ENCODE peak calls at places on chromosomes 7 and 10, in eight cellular contexts. One of them, this sample, is unnamed.

GRCh38 chr10:5317547-5318107 is 47.1 kb upstream of the UCN3 start:
- DNase-seq in fibroblast of mammary gland: peak
- DNase-seq in Peyer's patch: no peak
- DNase-seq in tibial artery: no peak
- DNase-seq in AG04450: no peak
- DNase-seq in left ventricle myocardium inferior: no peak
- DNase-seq in transverse colon: no peak
- DNase-seq in Panc1: peak
- DNase-seq in this sample: peak

GRCh38 chr7:139230484-139230773 is 608 bp upstream of the UBN2 start:
- DNase-seq in fibroblast of mammary gland: no peak
- DNase-seq in Peyer's patch: no peak
- DNase-seq in left ventricle myocardium inferior: no peak
- DNase-seq in AG04450: no peak
- DNase-seq in tibial artery: no peak
- DNase-seq in transverse colon: no peak
- DNase-seq in Panc1: no peak
- DNase-seq in this sample: no peak

GRCh38 chr7:151840088-151840910 is 36.6 kb downstream of the PRKAG2 start:
- DNase-seq in left ventricle myocardium inferior: no peak
- DNase-seq in tibial artery: no peak
- DNase-seq in AG04450: no peak
- DNase-seq in transverse colon: no peak
- DNase-seq in Panc1: no peak
- DNase-seq in fibroblast of mammary gland: no peak
- DNase-seq in Peyer's patch: no peak
- DNase-seq in this sample: no peak

GRCh38 chr7:146096994-146097393 is 19.6 kb upstream of the CNTNAP2 start:
- DNase-seq in tibial artery: no peak
- DNase-seq in transverse colon: no peak
- DNase-seq in AG04450: no peak
- DNase-seq in Peyer's patch: no peak
- DNase-seq in left ventricle myocardium inferior: no peak
- DNase-seq in Panc1: no peak
- DNase-seq in fibroblast of mammary gland: no peak
- DNase-seq in this sample: no peak

GRCh38 chr10:74514322-74514721 is 312.1 kb upstream of the KAT6B start:
- DNase-seq in AG04450: no peak
- DNase-seq in Peyer's patch: no peak
- DNase-seq in left ventricle myocardium inferior: no peak
- DNase-seq in transverse colon: no peak
- DNase-seq in fibroblast of mammary gland: no peak
- DNase-seq in Panc1: no peak
- DNase-seq in tibial artery: no peak
- DNase-seq in this sample: no peak

GRCh38 chr10:30724296-30724695 is 94.7 kb upstream of the LYZL2 start:
- DNase-seq in Panc1: no peak
- DNase-seq in tibial artery: no peak
- DNase-seq in left ventricle myocardium inferior: no peak
- DNase-seq in Peyer's patch: no peak
- DNase-seq in transverse colon: no peak
- DNase-seq in fibroblast of mammary gland: no peak
- DNase-seq in AG04450: no peak
- DNase-seq in this sample: no peak

GRCh38 chr7:143960813-143961610 is 6.4 kb downstream of the OR2F1 start:
- DNase-seq in Peyer's patch: no peak
- DNase-seq in Panc1: no peak
- DNase-seq in transverse colon: peak
- DNase-seq in fibroblast of mammary gland: no peak
- DNase-seq in AG04450: no peak
- DNase-seq in left ventricle myocardium inferior: no peak
- DNase-seq in tibial artery: no peak
- DNase-seq in this sample: no peak

GRCh38 chr10:4511559-4511958 is 314.4 kb upstream of the AKR1E2 start:
- DNase-seq in Peyer's patch: no peak
- DNase-seq in transverse colon: no peak
- DNase-seq in left ventricle myocardium inferior: no peak
- DNase-seq in Panc1: no peak
- DNase-seq in fibroblast of mammary gland: peak
- DNase-seq in AG04450: no peak
- DNase-seq in tibial artery: no peak
- DNase-seq in this sample: no peak

GRCh38 chr7:39609462-39610149 is 13.8 kb upstream of the RALA start:
- DNase-seq in left ventricle myocardium inferior: peak
- DNase-seq in Panc1: no peak
- DNase-seq in transverse colon: no peak
- DNase-seq in AG04450: no peak
- DNase-seq in tibial artery: no peak
- DNase-seq in Peyer's patch: no peak
- DNase-seq in fibroblast of mammary gland: no peak
- DNase-seq in this sample: no peak

GRCh38 chr7:25216837-25217236 is 11.4 kb downstream of the NPVF start:
- DNase-seq in fibroblast of mammary gland: peak
- DNase-seq in tibial artery: no peak
- DNase-seq in transverse colon: no peak
- DNase-seq in Panc1: peak
- DNase-seq in AG04450: peak
- DNase-seq in Peyer's patch: no peak
- DNase-seq in left ventricle myocardium inferior: no peak
- DNase-seq in this sample: peak

GRCh38 chr10:53111529-53111928 is 338.9 kb upstream of the MBL2 start:
- DNase-seq in tibial artery: no peak
- DNase-seq in Peyer's patch: no peak
- DNase-seq in Panc1: no peak
- DNase-seq in left ventricle myocardium inferior: no peak
- DNase-seq in AG04450: no peak
- DNase-seq in transverse colon: no peak
- DNase-seq in fibroblast of mammary gland: no peak
- DNase-seq in this sample: no peak

GRCh38 chr10:78047314-78047891 is 13.7 kb downstream of the RPS24 start:
- DNase-seq in transverse colon: peak
- DNase-seq in AG04450: peak
- DNase-seq in Peyer's patch: peak
- DNase-seq in tibial artery: peak
- DNase-seq in fibroblast of mammary gland: peak
- DNase-seq in left ventricle myocardium inferior: peak
- DNase-seq in Panc1: peak
- DNase-seq in this sample: no peak

GRCh38 chr7:41855798-41856197 is 152.9 kb upstream of the INHBA start:
- DNase-seq in fibroblast of mammary gland: peak
- DNase-seq in tibial artery: no peak
- DNase-seq in transverse colon: no peak
- DNase-seq in Panc1: no peak
- DNase-seq in Peyer's patch: no peak
- DNase-seq in left ventricle myocardium inferior: no peak
- DNase-seq in AG04450: no peak
- DNase-seq in this sample: no peak

GRCh38 chr7:145169908-145170307 is 334.1 kb upstream of the TPK1 start:
- DNase-seq in AG04450: no peak
- DNase-seq in tibial artery: no peak
- DNase-seq in fibroblast of mammary gland: no peak
- DNase-seq in left ventricle myocardium inferior: no peak
- DNase-seq in transverse colon: no peak
- DNase-seq in Panc1: no peak
- DNase-seq in Peyer's patch: no peak
- DNase-seq in this sample: no peak

GRCh38 chr7:99558306-99559275 is at the start of gene ZNF655:
- DNase-seq in fibroblast of mammary gland: peak
- DNase-seq in AG04450: peak
- DNase-seq in tibial artery: peak
- DNase-seq in Panc1: no peak
- DNase-seq in transverse colon: peak
- DNase-seq in left ventricle myocardium inferior: peak
- DNase-seq in Peyer's patch: peak
- DNase-seq in this sample: no peak
- TF ChIP-seq CTCF in fibroblast of mammary gland: no peak
- TF ChIP-seq CTCF in AG04450: no peak
- TF ChIP-seq CTCF in tibial artery: no peak
- TF ChIP-seq CTCF in Panc1: no peak
- TF ChIP-seq CTCF in transverse colon: no peak
- TF ChIP-seq CTCF in left ventricle myocardium inferior: no peak
- TF ChIP-seq CTCF in Peyer's patch: no peak
- TF ChIP-seq CTCF in this sample: no peak

GRCh38 chr10:14601872-14602725 is 172.6 kb downstream of the FAM107B start:
- DNase-seq in left ventricle myocardium inferior: no peak
- DNase-seq in fibroblast of mammary gland: peak
- DNase-seq in AG04450: no peak
- DNase-seq in tibial artery: no peak
- DNase-seq in transverse colon: peak
- DNase-seq in Panc1: no peak
- DNase-seq in Peyer's patch: peak
- DNase-seq in this sample: peak
- H3K4me3 ChIP-seq in left ventricle myocardium inferior: no peak
- H3K4me3 ChIP-seq in fibroblast of mammary gland: no peak
- H3K4me3 ChIP-seq in AG04450: peak
- H3K4me3 ChIP-seq in tibial artery: peak
- H3K4me3 ChIP-seq in transverse colon: no peak
- H3K4me3 ChIP-seq in Panc1: peak
- H3K4me3 ChIP-seq in Peyer's patch: peak
- H3K4me3 ChIP-seq in this sample: peak

DNA sequence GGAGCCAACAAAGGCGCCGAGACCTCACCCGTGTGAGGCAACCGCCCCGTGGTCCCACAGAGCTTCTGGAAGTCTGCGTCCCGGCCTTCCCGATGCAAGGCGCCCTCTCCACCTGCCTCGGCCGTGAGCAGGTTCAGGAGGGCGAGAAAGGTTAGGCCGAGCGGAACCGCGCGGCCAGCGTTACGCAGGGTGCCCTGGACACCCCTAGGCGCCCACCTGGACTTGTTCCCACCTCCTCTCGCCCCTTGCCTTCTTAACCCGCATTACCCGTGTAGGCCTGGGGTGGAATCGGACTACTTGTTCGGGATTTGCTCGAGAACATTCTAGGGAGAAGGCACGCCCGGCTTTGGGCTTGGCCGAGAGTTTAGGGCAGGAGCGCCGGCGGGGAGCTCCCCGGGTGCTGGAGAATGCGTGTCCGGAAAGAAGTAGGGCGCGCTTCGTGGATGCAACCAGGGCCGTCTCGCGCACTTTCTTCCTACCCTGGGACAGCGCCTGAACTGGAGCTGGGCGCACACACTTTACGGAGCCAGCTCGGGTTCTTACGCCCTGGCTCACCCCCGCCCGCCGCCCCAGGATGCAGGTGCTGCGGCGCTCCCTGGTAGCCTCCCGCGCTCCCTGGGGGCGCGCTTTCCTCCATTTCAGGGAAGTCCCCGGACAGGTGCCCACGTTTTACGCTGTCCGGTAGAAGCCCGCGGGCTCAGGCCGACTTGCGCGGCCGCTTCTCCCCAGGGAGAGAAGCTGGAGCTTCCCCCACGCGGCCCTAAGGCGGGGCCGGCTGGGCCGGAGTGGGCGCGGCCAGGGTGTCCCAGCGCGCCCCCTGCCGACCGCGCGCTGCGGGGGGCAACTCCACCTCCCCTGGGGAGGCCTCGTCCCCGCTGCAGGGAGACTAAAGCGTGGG is 74.5 kb downstream of the INSIG1 start:
- DNase-seq in tibial artery: no peak
- DNase-seq in left ventricle myocardium inferior: no peak
- DNase-seq in transverse colon: no peak
- DNase-seq in Panc1: no peak
- DNase-seq in fibroblast of mammary gland: no peak
- DNase-seq in Peyer's patch: no peak
- DNase-seq in AG04450: no peak
- DNase-seq in this sample: no peak
- TF ChIP-seq CTCF in tibial artery: no peak
- TF ChIP-seq CTCF in left ventricle myocardium inferior: peak
- TF ChIP-seq CTCF in transverse colon: peak
- TF ChIP-seq CTCF in Panc1: peak
- TF ChIP-seq CTCF in fibroblast of mammary gland: no peak
- TF ChIP-seq CTCF in Peyer's patch: no peak
- TF ChIP-seq CTCF in AG04450: peak
- TF ChIP-seq CTCF in this sample: peak

GRCh38 chr7:142614116-142614515 is 135.2 kb upstream of the PRSS1 start:
- DNase-seq in left ventricle myocardium inferior: no peak
- DNase-seq in transverse colon: no peak
- DNase-seq in AG04450: no peak
- DNase-seq in Panc1: no peak
- DNase-seq in tibial artery: no peak
- DNase-seq in fibroblast of mammary gland: peak
- DNase-seq in Peyer's patch: no peak
- DNase-seq in this sample: no peak

GRCh38 chr7:142616121-142616643 is 133.1 kb upstream of the PRSS1 start:
- DNase-seq in left ventricle myocardium inferior: no peak
- DNase-seq in Panc1: no peak
- DNase-seq in AG04450: no peak
- DNase-seq in transverse colon: no peak
- DNase-seq in tibial artery: no peak
- DNase-seq in fibroblast of mammary gland: no peak
- DNase-seq in Peyer's patch: no peak
- DNase-seq in this sample: no peak

GRCh38 chr7:142612264-142612881 is 136.9 kb upstream of the PRSS1 start:
- DNase-seq in fibroblast of mammary gland: peak
- DNase-seq in Panc1: no peak
- DNase-seq in left ventricle myocardium inferior: no peak
- DNase-seq in Peyer's patch: no peak
- DNase-seq in transverse colon: no peak
- DNase-seq in tibial artery: no peak
- DNase-seq in AG04450: no peak
- DNase-seq in this sample: no peak

GRCh38 chr7:142616842-142617241 is 132.4 kb upstream of the PRSS1 start:
- DNase-seq in AG04450: no peak
- DNase-seq in left ventricle myocardium inferior: no peak
- DNase-seq in transverse colon: no peak
- DNase-seq in fibroblast of mammary gland: no peak
- DNase-seq in tibial artery: no peak
- DNase-seq in Peyer's patch: no peak
- DNase-seq in Panc1: no peak
- DNase-seq in this sample: no peak

GRCh38 chr7:142615508-142615907 is 133.8 kb upstream of the PRSS1 start:
- DNase-seq in tibial artery: no peak
- DNase-seq in Peyer's patch: no peak
- DNase-seq in AG04450: no peak
- DNase-seq in fibroblast of mammary gland: no peak
- DNase-seq in Panc1: no peak
- DNase-seq in transverse colon: no peak
- DNase-seq in left ventricle myocardium inferior: no peak
- DNase-seq in this sample: no peak
- H3K4me3 ChIP-seq in tibial artery: no peak
- H3K4me3 ChIP-seq in Peyer's patch: no peak
- H3K4me3 ChIP-seq in AG04450: no peak
- H3K4me3 ChIP-seq in fibroblast of mammary gland: no peak
- H3K4me3 ChIP-seq in Panc1: no peak
- H3K4me3 ChIP-seq in transverse colon: no peak
- H3K4me3 ChIP-seq in left ventricle myocardium inferior: no peak
- H3K4me3 ChIP-seq in this sample: no peak

DNA sequence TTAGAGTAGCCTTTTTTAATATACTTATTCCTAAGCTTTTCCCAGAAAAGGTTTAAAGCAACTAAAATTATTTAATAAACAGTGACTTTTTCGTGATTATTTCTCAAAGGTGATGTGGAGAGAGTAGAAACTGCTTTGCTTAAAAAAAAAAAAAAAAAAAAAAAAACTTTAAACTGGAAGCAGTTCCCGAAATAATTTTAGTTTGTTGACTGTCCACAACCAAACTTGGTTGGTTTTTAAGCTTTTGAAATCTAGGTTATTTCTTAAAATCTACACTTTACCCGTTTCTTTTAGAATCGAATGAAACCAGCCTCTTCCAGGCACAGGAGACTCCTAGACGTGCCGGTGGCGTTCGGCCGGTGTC is 7.2 kb downstream of the SKAP2 start:
- DNase-seq in fibroblast of mammary gland: no peak
- DNase-seq in transverse colon: no peak
- DNase-seq in Peyer's patch: no peak
- DNase-seq in left ventricle myocardium inferior: no peak
- DNase-seq in AG04450: no peak
- DNase-seq in tibial artery: no peak
- DNase-seq in Panc1: no peak
- DNase-seq in this sample: no peak
- TF ChIP-seq CTCF in fibroblast of mammary gland: no peak
- TF ChIP-seq CTCF in transverse colon: no peak
- TF ChIP-seq CTCF in Peyer's patch: no peak
- TF ChIP-seq CTCF in left ventricle myocardium inferior: no peak
- TF ChIP-seq CTCF in AG04450: no peak
- TF ChIP-seq CTCF in tibial artery: no peak
- TF ChIP-seq CTCF in Panc1: no peak
- TF ChIP-seq CTCF in this sample: no peak